ENCODE peak calls at places on chromosomes 13 and 19, in five cellular contexts. M, T, W, B and X are unnamed samples.

GRCh38 chr13:27437126-27437525 is 12.7 kb downstream of the GTF3A start:
- DNase-seq in B (no peak), M (no peak), T (no peak), W (no peak), X (no peak)

GRCh38 chr19:10096615-10096963 is 5.9 kb downstream of the ANGPTL6 start:
- DNase-seq in M (no peak), B (peak), W (no peak), T (no peak), X (no peak)

GRCh38 chr13:23637813-23638212 is 67.6 kb downstream of the TNFRSF19 start:
- DNase-seq in W (no peak), T (peak), B (no peak), M (no peak), X (no peak)

GRCh38 chr19:45780146-45780447 is 2.2 kb downstream of the DMPK start:
- DNase-seq in W (no peak), B (no peak), M (no peak), T (peak), X (no peak)

GRCh38 chr19:51815038-51815437 is 20.1 kb downstream of the FPR3 start:
- DNase-seq in T (no peak), W (no peak), B (no peak), M (no peak), X (no peak)

GRCh38 chr19:13154911-13155471 is 4.8 kb downstream of the IER2 start:
- DNase-seq in B (peak), W (peak), T (peak), M (peak), X (peak)

GRCh38 chr19:51501594-51502263 is at the start of gene SIGLEC12:
- DNase-seq in M (peak), T (no peak), W (no peak), B (no peak), X (no peak)

GRCh38 chr13:50679321-50679720 is 164.2 kb downstream of the DLEU7 start:
- DNase-seq in T (no peak), W (no peak), M (no peak), B (no peak), X (no peak)